ENCODE peak calls at places on chromosomes 5 and 9, in four cellular contexts. L, O, F and K are unnamed samples. For H3K4me1, the result is how much of the 10 kb centered on the place peaks cover.

GRCh38 chr5:9046756-9047481 is 499.0 kb downstream of the SEMA5A start:
- DNase-seq in L (no peak), O (no peak), F (no peak), K (peak)

GRCh38 chr5:25028994-25029393 is 384.2 kb upstream of the CDH10 start:
- DNase-seq in L (no peak), O (no peak), F (no peak), K (no peak)

GRCh38 chr5:135660826-135661555 is 82.2 kb upstream of the CXCL14 start:
- DNase-seq in L (no peak), O (no peak), F (no peak), K (no peak)

GRCh38 chr5:31767335-31768031 is 128.6 kb downstream of the PDZD2 start:
- DNase-seq in L (no peak), O (no peak), F (no peak), K (no peak)

GRCh38 chr9:121773954-121774714 is 122.7 kb downstream of the DAB2IP start:
- DNase-seq in L (no peak), O (no peak), F (no peak), K (no peak)

GRCh38 chr5:109485030-109485429 is 75.3 kb upstream of the PJA2 start:
- DNase-seq in L (no peak), O (peak), F (peak), K (no peak)

GRCh38 chr9:93575706-93576295 is 583 bp upstream of the PHF2 start:
- DNase-seq in L (no peak), O (peak), F (no peak), K (no peak)

GRCh38 chr5:139473565-139473964 is 2.8 kb downstream of the SMIM33 start:
- DNase-seq in L (no peak), O (peak), F (no peak), K (no peak)

GRCh38 chr9:34190996-34191892 is 12.4 kb downstream of the UBAP1 start:
- DNase-seq in L (no peak), O (no peak), F (peak), K (no peak)

GRCh38 chr9:133074111-133074651 is 12.4 kb downstream of the CEL start:
- DNase-seq in L (no peak), O (no peak), F (no peak), K (peak)

GRCh38 chr5:81788271-81788670 is 37.4 kb upstream of the SSBP2 start:
- DNase-seq in L (no peak), O (no peak), F (no peak), K (no peak)

GRCh38 chr5:176775409-176775808 is 35.0 kb upstream of the UNC5A start:
- DNase-seq in L (no peak), O (no peak), F (no peak), K (no peak)

GRCh38 chr5:173823721-173824567 is 64.2 kb upstream of the CPEB4 start:
- DNase-seq in L (no peak), O (no peak), F (peak), K (peak)

GRCh38 chr9:118418887-118419620 is 714.9 kb downstream of the TLR4 start:
- DNase-seq in L (no peak), O (no peak), F (no peak), K (peak)

GRCh38 chr9:83425240-83425639 is 113.0 kb downstream of the FRMD3 start:
- DNase-seq in L (no peak), O (no peak), F (peak), K (no peak)

GRCh38 chr5:15885156-15885555 is 294.4 kb downstream of the MARCHF11 start:
- DNase-seq in L (no peak), O (no peak), F (no peak), K (no peak)

GRCh38 chr5:32254987-32255900 is 57.5 kb downstream of the MTMR12 start:
- DNase-seq in L (no peak), O (no peak), F (no peak), K (no peak)

GRCh38 chr9:94861589-94862241 is 135.2 kb downstream of the AOPEP start:
- DNase-seq in L (no peak), O (no peak), F (no peak), K (no peak)

GRCh38 chr5:160852049-160852448 is at the start of gene ATP10B:
- DNase-seq in L (no peak), O (no peak), F (no peak), K (no peak)

GRCh38 chr9:110936719-110937452 is 101.4 kb downstream of the LPAR1 start:
- DNase-seq in L (no peak), O (no peak), F (no peak), K (no peak)

GRCh38 chr9:120040896-120041295 is 539.1 kb downstream of the CDK5RAP2 start:
- DNase-seq in L (no peak), O (no peak), F (no peak), K (no peak)
- TF ChIP-seq TCF7L2 in L (no peak), O (no peak), F (no peak), K (no peak)

GRCh38 chr5:131794596-131794995 is 2.2 kb downstream of the FNIP1 start:
- DNase-seq in L (no peak), O (no peak), F (no peak), K (no peak)
- H3K4me1 ChIP-seq in L (under half), O (under half), F (under half), K (under half)

DNA sequence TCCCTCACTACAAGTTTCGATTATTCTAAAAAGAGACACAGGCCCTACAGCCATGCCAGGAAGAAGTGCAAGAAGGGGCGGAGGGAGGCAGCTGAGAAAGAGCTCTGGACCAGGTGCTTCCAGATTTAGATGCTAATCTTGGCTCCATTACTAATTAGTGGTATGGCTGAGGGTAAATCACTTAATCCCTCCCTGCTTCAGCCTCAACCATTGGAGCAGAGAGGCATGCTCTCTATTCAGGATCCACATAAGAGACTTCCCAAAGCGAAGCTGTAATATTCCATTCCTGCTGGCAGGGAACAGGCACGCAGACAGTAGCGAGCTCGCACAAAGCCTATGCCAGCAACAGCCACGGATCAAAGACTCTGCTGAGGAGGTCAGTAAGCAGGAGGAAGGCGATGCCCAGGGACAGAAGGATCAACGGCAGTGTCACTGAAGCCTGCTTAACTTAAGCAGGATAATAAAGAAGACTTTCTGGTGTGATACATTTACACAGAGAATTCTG is 24.2 kb downstream of the LIFR start:
- DNase-seq in L (no peak), O (no peak), F (no peak), K (no peak)
- TF ChIP-seq TCF7L2 in L (no peak), O (no peak), F (no peak), K (peak)

DNA sequence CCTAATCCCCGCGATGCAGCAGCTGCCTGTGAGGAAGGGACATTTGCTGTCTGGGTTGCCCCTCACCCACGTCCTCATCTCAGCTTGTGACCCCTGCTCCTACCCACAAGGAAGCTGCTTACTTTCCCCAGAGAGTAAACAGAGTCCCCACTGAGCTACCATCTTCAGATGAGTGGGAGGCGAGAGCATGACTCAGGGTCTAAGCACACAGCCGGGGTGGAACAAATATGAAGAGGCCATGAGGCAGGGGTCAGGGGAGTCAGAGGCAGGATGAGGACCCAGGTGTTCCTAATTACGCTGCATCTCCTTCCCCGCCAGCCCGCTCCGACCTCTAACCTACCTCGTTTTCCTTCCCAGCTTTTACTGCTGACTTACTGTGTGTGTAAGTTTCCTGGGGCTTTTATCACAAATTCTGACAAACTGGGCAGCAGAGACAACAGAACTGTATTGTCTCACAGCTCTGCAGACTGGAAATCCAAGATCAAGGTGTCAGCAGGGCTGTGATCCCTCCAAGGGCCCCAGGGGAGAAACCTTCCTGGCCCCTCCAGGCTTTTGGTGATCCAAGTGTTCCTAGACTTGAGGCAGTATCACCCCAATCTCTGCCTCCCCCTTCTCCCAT is 94.0 kb upstream of the DNAH5 start:
- DNase-seq in L (peak), O (no peak), F (peak), K (peak)
- H3K4me1 ChIP-seq in L (half or more), O (under half), F (under half), K (half or more)

GRCh38 chr5:132011561-132012384 is at the start of gene ACSL6:
- DNase-seq in L (no peak), O (peak), F (no peak), K (no peak)
- TF ChIP-seq TCF7L2 in L (no peak), O (no peak), F (no peak), K (no peak)

DNA sequence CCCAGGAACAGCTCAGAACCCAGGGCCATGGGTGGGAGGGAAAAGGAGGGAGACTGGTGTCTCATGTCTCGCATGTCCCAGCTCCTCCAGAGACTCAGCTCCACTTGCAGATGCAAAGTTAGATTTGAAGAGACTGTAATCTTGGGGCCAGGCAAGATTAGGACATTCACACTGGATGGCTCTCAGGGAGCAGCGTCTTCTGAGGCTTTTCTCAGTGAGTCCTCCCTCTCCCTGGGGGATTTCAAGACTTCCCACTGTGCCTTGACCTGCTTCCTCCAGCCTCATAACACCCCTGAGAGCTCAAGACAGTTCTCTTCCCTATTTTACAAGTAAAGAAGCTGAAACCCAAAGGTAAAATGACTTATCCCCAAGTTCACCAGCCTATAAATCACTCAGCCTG is 10.5 kb upstream of the TCOF1 start:
- DNase-seq in L (no peak), O (no peak), F (no peak), K (no peak)
- H3K4me1 ChIP-seq in L (under half), O (under half), F (half or more), K (under half)

DNA sequence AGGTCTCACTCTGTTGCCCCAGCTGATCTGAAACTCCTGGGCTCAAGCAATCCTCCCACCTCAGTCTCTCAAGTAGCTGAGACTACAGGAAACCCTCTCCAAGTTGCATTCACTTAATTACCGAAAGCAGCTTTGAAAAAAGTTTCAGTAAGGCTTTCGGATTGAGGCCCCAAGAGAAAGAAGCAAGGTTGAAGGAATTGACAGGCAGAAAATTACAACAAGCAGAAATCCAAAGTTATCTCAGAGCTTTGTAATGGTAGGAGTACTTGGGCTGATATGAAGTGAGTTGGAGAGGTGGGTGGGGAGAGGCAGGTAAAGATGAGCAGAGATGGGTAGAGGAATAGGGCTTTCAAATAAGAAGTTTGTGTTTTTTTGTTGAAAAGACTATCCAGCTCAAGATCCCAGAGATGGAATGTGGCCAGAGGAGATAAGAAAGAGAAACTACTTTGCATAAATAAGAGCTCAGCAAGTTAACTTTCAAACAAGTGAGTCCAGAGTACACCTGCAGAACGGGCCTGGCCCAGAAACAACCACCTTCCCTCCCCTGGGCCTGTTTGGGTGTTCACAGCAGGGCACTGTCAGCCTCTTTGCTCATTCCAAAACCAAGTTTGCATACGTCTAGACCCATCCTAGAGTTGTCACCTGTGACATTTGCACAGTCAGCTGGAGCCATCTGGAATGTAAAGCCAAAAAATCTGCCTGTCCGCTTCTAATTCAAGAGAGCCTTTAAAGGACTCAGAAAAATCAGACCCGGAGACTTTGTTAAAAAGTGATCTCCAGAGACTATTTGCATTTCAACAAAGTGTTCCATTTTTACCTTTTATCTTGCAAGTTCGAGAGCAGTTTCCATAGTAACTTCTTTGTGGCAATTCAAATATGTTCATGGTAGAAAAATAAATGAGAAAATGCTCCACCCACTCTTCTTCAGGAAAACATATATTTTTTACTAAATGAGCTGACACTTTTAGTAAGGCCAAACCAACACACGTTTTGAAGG is 2.3 kb upstream of the CLINT1 start:
- DNase-seq in L (no peak), O (no peak), F (peak), K (no peak)
- TF ChIP-seq TCF7L2 in L (no peak), O (no peak), F (no peak), K (no peak)

GRCh38 chr5:39190311-39191102 is 28.9 kb downstream of the FYB1 start:
- DNase-seq in L (no peak), O (no peak), F (no peak), K (no peak)
- H3K4me1 ChIP-seq in L (under half), O (half or more), F (under half), K (under half)

DNA sequence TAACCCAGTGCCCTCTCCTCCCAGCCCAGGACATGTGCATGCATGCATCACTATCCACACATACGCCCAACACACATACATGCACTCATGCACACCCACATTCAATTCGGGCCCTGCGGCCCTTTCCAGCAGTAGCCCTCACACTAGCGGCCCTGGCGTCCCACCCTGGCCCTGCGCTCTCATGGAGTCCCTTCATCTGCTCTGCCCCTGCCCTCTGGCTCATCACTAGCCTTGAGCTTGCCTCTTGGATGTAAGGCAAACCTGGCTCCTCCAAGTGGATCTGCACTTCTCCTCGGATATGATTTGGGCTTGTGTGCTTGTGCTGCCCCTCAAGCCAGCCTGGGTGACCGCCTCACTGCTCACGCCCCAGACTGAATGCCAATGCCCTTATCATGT is 147.2 kb downstream of the SEC61B start:
- DNase-seq in L (no peak), O (no peak), F (no peak), K (no peak)
- TF ChIP-seq TCF7L2 in L (no peak), O (no peak), F (no peak), K (no peak)